ENCODE peak calls at places on chromosomes 3 and 15, in six cellular contexts. One of them, this sample, is unnamed.

GRCh38 chr15:34514251-34514760 is 69.1 kb downstream of the GOLGA8B start:
- DNase-seq in NCI-H146: no peak
- DNase-seq in psoas muscle: peak; percentile 74
- DNase-seq in NCI-H187: no peak
- DNase-seq in PC-3: peak; percentile 6
- DNase-seq in T-helper 2 cell: no peak
- DNase-seq in this sample: peak; percentile 37

GRCh38 chr3:185874119-185874518 is 49.3 kb upstream of the IGF2BP2 start:
- DNase-seq in NCI-H146: peak; percentile 81
- DNase-seq in psoas muscle: no peak
- DNase-seq in NCI-H187: no peak
- DNase-seq in PC-3: no peak
- DNase-seq in T-helper 2 cell: no peak
- DNase-seq in this sample: peak; percentile 55

GRCh38 chr3:124599779-124600693 is 130.2 kb upstream of the UMPS start:
- DNase-seq in NCI-H146: no peak
- DNase-seq in psoas muscle: no peak
- DNase-seq in NCI-H187: no peak
- DNase-seq in PC-3: peak; percentile 99
- DNase-seq in T-helper 2 cell: no peak
- DNase-seq in this sample: peak; percentile 37

GRCh38 chr3:81352867-81353266 is 408.6 kb downstream of the GBE1 start:
- DNase-seq in NCI-H146: peak; percentile 58
- DNase-seq in psoas muscle: no peak
- DNase-seq in NCI-H187: no peak
- DNase-seq in PC-3: peak; percentile 69
- DNase-seq in T-helper 2 cell: no peak
- DNase-seq in this sample: peak; percentile 69

GRCh38 chr3:171218069-171218468 is 191.5 kb upstream of the SLC2A2 start:
- DNase-seq in NCI-H146: no peak
- DNase-seq in psoas muscle: no peak
- DNase-seq in NCI-H187: no peak
- DNase-seq in PC-3: no peak
- DNase-seq in T-helper 2 cell: no peak
- DNase-seq in this sample: no peak

GRCh38 chr3:126270145-126270811 is 86.9 kb downstream of the KLF15 start:
- DNase-seq in NCI-H146: no peak
- DNase-seq in psoas muscle: peak; percentile 79
- DNase-seq in NCI-H187: no peak
- DNase-seq in PC-3: no peak
- DNase-seq in T-helper 2 cell: no peak
- DNase-seq in this sample: peak; percentile 66

GRCh38 chr15:24916305-24917009 is 38.3 kb upstream of the SNRPN start:
- DNase-seq in NCI-H146: no peak
- DNase-seq in psoas muscle: no peak
- DNase-seq in NCI-H187: no peak
- DNase-seq in PC-3: no peak
- DNase-seq in T-helper 2 cell: no peak
- DNase-seq in this sample: no peak

GRCh38 chr3:112345681-112346080 is 12.7 kb downstream of the CD200 start:
- DNase-seq in NCI-H146: no peak
- DNase-seq in psoas muscle: no peak
- DNase-seq in NCI-H187: no peak
- DNase-seq in PC-3: no peak
- DNase-seq in T-helper 2 cell: no peak
- DNase-seq in this sample: no peak

GRCh38 chr3:185280572-185281365 is 26.9 kb upstream of the EHHADH start:
- DNase-seq in NCI-H146: peak; percentile 5
- DNase-seq in psoas muscle: no peak
- DNase-seq in NCI-H187: no peak
- DNase-seq in PC-3: peak; percentile 82
- DNase-seq in T-helper 2 cell: no peak
- DNase-seq in this sample: peak; percentile 82

GRCh38 chr15:31297880-31298456 is 28.7 kb upstream of the KLF13 start:
- DNase-seq in NCI-H146: peak; percentile 17
- DNase-seq in psoas muscle: no peak
- DNase-seq in NCI-H187: no peak
- DNase-seq in PC-3: peak; percentile 31
- DNase-seq in T-helper 2 cell: no peak
- DNase-seq in this sample: no peak

GRCh38 chr3:67897686-67898336 is 243.4 kb upstream of the SUCLG2 start:
- DNase-seq in NCI-H146: no peak
- DNase-seq in psoas muscle: no peak
- DNase-seq in NCI-H187: no peak
- DNase-seq in PC-3: no peak
- DNase-seq in T-helper 2 cell: no peak
- DNase-seq in this sample: no peak

GRCh38 chr3:97823503-97824004 is 1.7 kb downstream of the CRYBG3 start:
- DNase-seq in NCI-H146: no peak
- DNase-seq in psoas muscle: peak; percentile 69
- DNase-seq in NCI-H187: no peak
- DNase-seq in PC-3: no peak
- DNase-seq in T-helper 2 cell: no peak
- DNase-seq in this sample: no peak

GRCh38 chr3:72161870-72162617 is 377.1 kb upstream of the PROK2 start:
- DNase-seq in NCI-H146: no peak
- DNase-seq in psoas muscle: no peak
- DNase-seq in NCI-H187: no peak
- DNase-seq in PC-3: peak; percentile 93
- DNase-seq in T-helper 2 cell: no peak
- DNase-seq in this sample: no peak

GRCh38 chr15:69450968-69451695 is 1.5 kb upstream of the RPLP1 start:
- DNase-seq in NCI-H146: no peak
- DNase-seq in psoas muscle: no peak
- DNase-seq in NCI-H187: no peak
- DNase-seq in PC-3: peak; percentile 35
- DNase-seq in T-helper 2 cell: no peak
- DNase-seq in this sample: no peak

GRCh38 chr3:51670053-51670666 is 892 bp upstream of the TEX264 start:
- DNase-seq in NCI-H146: no peak
- DNase-seq in psoas muscle: no peak
- DNase-seq in NCI-H187: no peak
- DNase-seq in PC-3: peak; percentile 19
- DNase-seq in T-helper 2 cell: no peak
- DNase-seq in this sample: peak; percentile 31

GRCh38 chr3:21188459-21188858 is 562.6 kb downstream of the ZNF385D start:
- DNase-seq in NCI-H146: no peak
- DNase-seq in psoas muscle: no peak
- DNase-seq in NCI-H187: no peak
- DNase-seq in PC-3: no peak
- DNase-seq in T-helper 2 cell: no peak
- DNase-seq in this sample: no peak

GRCh38 chr3:113914646-113915045 is 33.2 kb upstream of the ZDHHC23 start:
- DNase-seq in NCI-H146: no peak
- DNase-seq in psoas muscle: no peak
- DNase-seq in NCI-H187: no peak
- DNase-seq in PC-3: no peak
- DNase-seq in T-helper 2 cell: no peak
- DNase-seq in this sample: no peak

GRCh38 chr3:71102111-71103039 is 481.2 kb downstream of the FOXP1 start:
- DNase-seq in NCI-H146: peak; percentile 46
- DNase-seq in psoas muscle: no peak
- DNase-seq in NCI-H187: no peak
- DNase-seq in PC-3: peak; percentile 83
- DNase-seq in T-helper 2 cell: no peak
- DNase-seq in this sample: no peak

GRCh38 chr15:47720555-47720954 is 3.2 kb downstream of the SEMA6D start:
- DNase-seq in NCI-H146: no peak
- DNase-seq in psoas muscle: no peak
- DNase-seq in NCI-H187: no peak
- DNase-seq in PC-3: no peak
- DNase-seq in T-helper 2 cell: no peak
- DNase-seq in this sample: no peak

GRCh38 chr15:83733206-83733605 is 79.3 kb downstream of the ADAMTSL3 start:
- DNase-seq in NCI-H146: no peak
- DNase-seq in psoas muscle: no peak
- DNase-seq in NCI-H187: no peak
- DNase-seq in PC-3: peak; percentile 95
- DNase-seq in T-helper 2 cell: no peak
- DNase-seq in this sample: no peak

GRCh38 chr3:12730511-12731234 is 28.4 kb downstream of the TMEM40 start:
- DNase-seq in NCI-H146: no peak
- DNase-seq in psoas muscle: no peak
- DNase-seq in NCI-H187: no peak
- DNase-seq in PC-3: peak; percentile 63
- DNase-seq in T-helper 2 cell: no peak
- DNase-seq in this sample: no peak

GRCh38 chr3:189305412-189305811 is 133.6 kb downstream of the TPRG1 start:
- DNase-seq in NCI-H146: peak; percentile 54
- DNase-seq in psoas muscle: no peak
- DNase-seq in NCI-H187: no peak
- DNase-seq in PC-3: peak; percentile 68
- DNase-seq in T-helper 2 cell: no peak
- DNase-seq in this sample: no peak

GRCh38 chr15:57198654-57199241 is 177.6 kb upstream of the CGNL1 start:
- DNase-seq in NCI-H146: peak; percentile 90
- DNase-seq in psoas muscle: no peak
- DNase-seq in NCI-H187: peak; percentile 66
- DNase-seq in PC-3: peak; percentile 28
- DNase-seq in T-helper 2 cell: no peak
- DNase-seq in this sample: peak; percentile 93

GRCh38 chr3:124275421-124275820 is 283.5 kb upstream of the ROPN1 start:
- DNase-seq in NCI-H146: no peak
- DNase-seq in psoas muscle: no peak
- DNase-seq in NCI-H187: no peak
- DNase-seq in PC-3: no peak
- DNase-seq in T-helper 2 cell: no peak
- DNase-seq in this sample: no peak

GRCh38 chr3:132399054-132399929 is 18.0 kb upstream of the DNAJC13 start:
- DNase-seq in NCI-H146: peak; percentile 61
- DNase-seq in psoas muscle: no peak
- DNase-seq in NCI-H187: peak; percentile 7
- DNase-seq in PC-3: peak; percentile 61
- DNase-seq in T-helper 2 cell: no peak
- DNase-seq in this sample: peak; percentile 62

GRCh38 chr3:150391200-150391599 is 16.9 kb upstream of the TSC22D2 start:
- DNase-seq in NCI-H146: no peak
- DNase-seq in psoas muscle: no peak
- DNase-seq in NCI-H187: no peak
- DNase-seq in PC-3: peak; percentile 41
- DNase-seq in T-helper 2 cell: no peak
- DNase-seq in this sample: no peak

GRCh38 chr15:68582864-68583263 is 4.1 kb downstream of the CORO2B start:
- DNase-seq in NCI-H146: no peak
- DNase-seq in psoas muscle: no peak
- DNase-seq in NCI-H187: no peak
- DNase-seq in PC-3: no peak
- DNase-seq in T-helper 2 cell: no peak
- DNase-seq in this sample: no peak

GRCh38 chr15:41866263-41866703 is 27.6 kb downstream of the SPTBN5 start:
- DNase-seq in NCI-H146: no peak
- DNase-seq in psoas muscle: no peak
- DNase-seq in NCI-H187: no peak
- DNase-seq in PC-3: no peak
- DNase-seq in T-helper 2 cell: no peak
- DNase-seq in this sample: no peak

GRCh38 chr3:37329465-37329864 is 155.1 kb upstream of the LRRFIP2 start:
- DNase-seq in NCI-H146: no peak
- DNase-seq in psoas muscle: no peak
- DNase-seq in NCI-H187: no peak
- DNase-seq in PC-3: no peak
- DNase-seq in T-helper 2 cell: no peak
- DNase-seq in this sample: no peak

GRCh38 chr15:38651328-38652038 is 86.9 kb upstream of the RASGRP1 start:
- DNase-seq in NCI-H146: no peak
- DNase-seq in psoas muscle: no peak
- DNase-seq in NCI-H187: no peak
- DNase-seq in PC-3: no peak
- DNase-seq in T-helper 2 cell: no peak
- DNase-seq in this sample: no peak

GRCh38 chr15:60070838-60071493 is 66.9 kb downstream of the FOXB1 start:
- DNase-seq in NCI-H146: no peak
- DNase-seq in psoas muscle: no peak
- DNase-seq in NCI-H187: no peak
- DNase-seq in PC-3: peak; percentile 89
- DNase-seq in T-helper 2 cell: no peak
- DNase-seq in this sample: peak; percentile 15

GRCh38 chr15:76393614-76394013 is 57.0 kb downstream of the ISL2 start:
- DNase-seq in NCI-H146: peak; percentile 72
- DNase-seq in psoas muscle: no peak
- DNase-seq in NCI-H187: no peak
- DNase-seq in PC-3: peak; percentile 25
- DNase-seq in T-helper 2 cell: no peak
- DNase-seq in this sample: no peak

GRCh38 chr3:171005648-171006047 is 20.9 kb downstream of the SLC2A2 start:
- DNase-seq in NCI-H146: no peak
- DNase-seq in psoas muscle: no peak
- DNase-seq in NCI-H187: no peak
- DNase-seq in PC-3: no peak
- DNase-seq in T-helper 2 cell: no peak
- DNase-seq in this sample: no peak

GRCh38 chr15:71386448-71387236 is 271.4 kb downstream of the THSD4 start:
- DNase-seq in NCI-H146: peak; percentile 27
- DNase-seq in psoas muscle: no peak
- DNase-seq in NCI-H187: no peak
- DNase-seq in PC-3: peak; percentile 38
- DNase-seq in T-helper 2 cell: no peak
- DNase-seq in this sample: peak; percentile 18

GRCh38 chr3:151839313-151839631 is 25.4 kb downstream of the AADAC start:
- DNase-seq in NCI-H146: no peak
- DNase-seq in psoas muscle: no peak
- DNase-seq in NCI-H187: no peak
- DNase-seq in PC-3: no peak
- DNase-seq in T-helper 2 cell: no peak
- DNase-seq in this sample: peak; percentile 23

GRCh38 chr15:77907824-77908751 is 169.4 kb downstream of the TBC1D2B start:
- DNase-seq in NCI-H146: peak; percentile 37
- DNase-seq in psoas muscle: no peak
- DNase-seq in NCI-H187: no peak
- DNase-seq in PC-3: peak; percentile 60
- DNase-seq in T-helper 2 cell: no peak
- DNase-seq in this sample: no peak